ENCODE peak calls at places on chromosomes 5 and 9, in nine cellular contexts. One of them, this sample, is unnamed.
A peak's percentile ranks its signal among the peaks of the same experiment; 100 is the strongest.

GRCh38 chr9:138096192-138096845 is 218.7 kb downstream of the CACNA1B start:
- DNase-seq in naive B cell: no peak
- DNase-seq in AG20443: no peak
- DNase-seq in activated CD4-positive, alpha-beta T cell treated with anti-CD3 and anti-CD28 coated beads for 48 hours: no peak
- DNase-seq in psoas muscle: no peak
- DNase-seq in activated T-cell treated with anti-CD3 and anti-CD28 coated beads for 1 hour: no peak
- DNase-seq in heart left ventricle: peak; percentile 5
- DNase-seq in nucleus accumbens: no peak
- DNase-seq in right atrium auricular region: no peak
- DNase-seq in this sample: no peak

GRCh38 chr9:14768561-14769234 is 46.2 kb upstream of the CER1 start:
- DNase-seq in naive B cell: peak; percentile 24
- DNase-seq in psoas muscle: no peak
- DNase-seq in nucleus accumbens: no peak
- DNase-seq in AG20443: peak; percentile 57
- DNase-seq in right atrium auricular region: no peak
- DNase-seq in activated CD4-positive, alpha-beta T cell treated with anti-CD3 and anti-CD28 coated beads for 48 hours: no peak
- DNase-seq in heart left ventricle: no peak
- DNase-seq in activated T-cell treated with anti-CD3 and anti-CD28 coated beads for 1 hour: no peak
- DNase-seq in this sample: no peak

GRCh38 chr5:172776235-172776594 is 5.2 kb upstream of the DUSP1 start:
- DNase-seq in nucleus accumbens: no peak
- DNase-seq in heart left ventricle: no peak
- DNase-seq in activated CD4-positive, alpha-beta T cell treated with anti-CD3 and anti-CD28 coated beads for 48 hours: no peak
- DNase-seq in naive B cell: no peak
- DNase-seq in psoas muscle: no peak
- DNase-seq in right atrium auricular region: no peak
- DNase-seq in activated T-cell treated with anti-CD3 and anti-CD28 coated beads for 1 hour: no peak
- DNase-seq in AG20443: no peak
- DNase-seq in this sample: no peak

GRCh38 chr5:159049844-159050318 is 49.8 kb downstream of the EBF1 start:
- DNase-seq in right atrium auricular region: no peak
- DNase-seq in activated CD4-positive, alpha-beta T cell treated with anti-CD3 and anti-CD28 coated beads for 48 hours: no peak
- DNase-seq in psoas muscle: no peak
- DNase-seq in activated T-cell treated with anti-CD3 and anti-CD28 coated beads for 1 hour: no peak
- DNase-seq in naive B cell: peak; percentile 8
- DNase-seq in heart left ventricle: no peak
- DNase-seq in nucleus accumbens: no peak
- DNase-seq in AG20443: peak; percentile 21
- DNase-seq in this sample: no peak

GRCh38 chr5:1195439-1195838 is 6.0 kb upstream of the SLC6A19 start:
- DNase-seq in naive B cell: no peak
- DNase-seq in heart left ventricle: peak; percentile 7
- DNase-seq in AG20443: no peak
- DNase-seq in activated CD4-positive, alpha-beta T cell treated with anti-CD3 and anti-CD28 coated beads for 48 hours: no peak
- DNase-seq in psoas muscle: peak; percentile 6
- DNase-seq in activated T-cell treated with anti-CD3 and anti-CD28 coated beads for 1 hour: no peak
- DNase-seq in right atrium auricular region: no peak
- DNase-seq in nucleus accumbens: no peak
- DNase-seq in this sample: no peak

GRCh38 chr5:77239126-77239741 is 28.8 kb downstream of the PDE8B start:
- DNase-seq in activated T-cell treated with anti-CD3 and anti-CD28 coated beads for 1 hour: no peak
- DNase-seq in AG20443: no peak
- DNase-seq in nucleus accumbens: no peak
- DNase-seq in heart left ventricle: no peak
- DNase-seq in psoas muscle: no peak
- DNase-seq in activated CD4-positive, alpha-beta T cell treated with anti-CD3 and anti-CD28 coated beads for 48 hours: peak; percentile 21
- DNase-seq in naive B cell: no peak
- DNase-seq in right atrium auricular region: no peak
- DNase-seq in this sample: no peak

GRCh38 chr5:149831492-149831891 is 101.4 kb downstream of the PPARGC1B start:
- DNase-seq in psoas muscle: no peak
- DNase-seq in activated CD4-positive, alpha-beta T cell treated with anti-CD3 and anti-CD28 coated beads for 48 hours: peak; percentile 63
- DNase-seq in naive B cell: no peak
- DNase-seq in right atrium auricular region: no peak
- DNase-seq in nucleus accumbens: no peak
- DNase-seq in activated T-cell treated with anti-CD3 and anti-CD28 coated beads for 1 hour: no peak
- DNase-seq in AG20443: no peak
- DNase-seq in heart left ventricle: no peak
- DNase-seq in this sample: no peak

GRCh38 chr5:23208959-23209431 is 298.4 kb upstream of the PRDM9 start:
- DNase-seq in AG20443: peak; percentile 7
- DNase-seq in activated T-cell treated with anti-CD3 and anti-CD28 coated beads for 1 hour: no peak
- DNase-seq in activated CD4-positive, alpha-beta T cell treated with anti-CD3 and anti-CD28 coated beads for 48 hours: no peak
- DNase-seq in heart left ventricle: no peak
- DNase-seq in psoas muscle: no peak
- DNase-seq in right atrium auricular region: no peak
- DNase-seq in naive B cell: peak; percentile 11
- DNase-seq in nucleus accumbens: no peak
- DNase-seq in this sample: no peak

GRCh38 chr5:98906756-98907355 is 22.0 kb downstream of the CHD1 start:
- DNase-seq in activated T-cell treated with anti-CD3 and anti-CD28 coated beads for 1 hour: no peak
- DNase-seq in naive B cell: no peak
- DNase-seq in activated CD4-positive, alpha-beta T cell treated with anti-CD3 and anti-CD28 coated beads for 48 hours: no peak
- DNase-seq in nucleus accumbens: no peak
- DNase-seq in AG20443: no peak
- DNase-seq in right atrium auricular region: no peak
- DNase-seq in psoas muscle: no peak
- DNase-seq in heart left ventricle: no peak
- DNase-seq in this sample: no peak

GRCh38 chr9:95486318-95486717 is 30.5 kb downstream of the PTCH1 start:
- DNase-seq in naive B cell: no peak
- DNase-seq in nucleus accumbens: no peak
- DNase-seq in activated T-cell treated with anti-CD3 and anti-CD28 coated beads for 1 hour: no peak
- DNase-seq in right atrium auricular region: no peak
- DNase-seq in heart left ventricle: no peak
- DNase-seq in psoas muscle: no peak
- DNase-seq in activated CD4-positive, alpha-beta T cell treated with anti-CD3 and anti-CD28 coated beads for 48 hours: no peak
- DNase-seq in AG20443: no peak
- DNase-seq in this sample: no peak

GRCh38 chr9:96399335-96399633 is 15.8 kb upstream of the SLC35D2 start:
- DNase-seq in AG20443: no peak
- DNase-seq in heart left ventricle: no peak
- DNase-seq in psoas muscle: no peak
- DNase-seq in activated CD4-positive, alpha-beta T cell treated with anti-CD3 and anti-CD28 coated beads for 48 hours: no peak
- DNase-seq in naive B cell: no peak
- DNase-seq in nucleus accumbens: no peak
- DNase-seq in right atrium auricular region: no peak
- DNase-seq in activated T-cell treated with anti-CD3 and anti-CD28 coated beads for 1 hour: no peak
- DNase-seq in this sample: no peak

GRCh38 chr9:35649431-35650340 is 1.0 kb downstream of the SIT1 start:
- DNase-seq in heart left ventricle: no peak
- DNase-seq in activated T-cell treated with anti-CD3 and anti-CD28 coated beads for 1 hour: peak; percentile 45
- DNase-seq in naive B cell: peak; percentile 37
- DNase-seq in activated CD4-positive, alpha-beta T cell treated with anti-CD3 and anti-CD28 coated beads for 48 hours: peak; percentile 58
- DNase-seq in psoas muscle: peak; percentile 67
- DNase-seq in AG20443: no peak
- DNase-seq in nucleus accumbens: no peak
- DNase-seq in right atrium auricular region: no peak
- DNase-seq in this sample: no peak

GRCh38 chr5:61052870-61053269 is 107.9 kb downstream of the NDUFAF2 start:
- DNase-seq in right atrium auricular region: no peak
- DNase-seq in nucleus accumbens: no peak
- DNase-seq in activated CD4-positive, alpha-beta T cell treated with anti-CD3 and anti-CD28 coated beads for 48 hours: no peak
- DNase-seq in psoas muscle: no peak
- DNase-seq in heart left ventricle: no peak
- DNase-seq in naive B cell: no peak
- DNase-seq in activated T-cell treated with anti-CD3 and anti-CD28 coated beads for 1 hour: no peak
- DNase-seq in AG20443: peak; percentile 14
- DNase-seq in this sample: no peak

GRCh38 chr5:89269721-89270120 is 386.7 kb upstream of the MEF2C start:
- DNase-seq in naive B cell: no peak
- DNase-seq in activated T-cell treated with anti-CD3 and anti-CD28 coated beads for 1 hour: no peak
- DNase-seq in heart left ventricle: no peak
- DNase-seq in psoas muscle: no peak
- DNase-seq in right atrium auricular region: no peak
- DNase-seq in nucleus accumbens: no peak
- DNase-seq in AG20443: no peak
- DNase-seq in activated CD4-positive, alpha-beta T cell treated with anti-CD3 and anti-CD28 coated beads for 48 hours: no peak
- DNase-seq in this sample: no peak

GRCh38 chr9:37466037-37466709 is 923 bp upstream of the ZBTB5 start:
- DNase-seq in activated CD4-positive, alpha-beta T cell treated with anti-CD3 and anti-CD28 coated beads for 48 hours: peak; percentile 56
- DNase-seq in nucleus accumbens: peak; percentile 66
- DNase-seq in heart left ventricle: peak; percentile 70
- DNase-seq in psoas muscle: peak; percentile 64
- DNase-seq in right atrium auricular region: peak; percentile 90
- DNase-seq in naive B cell: no peak
- DNase-seq in activated T-cell treated with anti-CD3 and anti-CD28 coated beads for 1 hour: peak; percentile 7
- DNase-seq in AG20443: peak; percentile 75
- DNase-seq in this sample: peak; percentile 92

GRCh38 chr5:40308867-40309266 is 370.8 kb upstream of the PTGER4 start:
- DNase-seq in activated T-cell treated with anti-CD3 and anti-CD28 coated beads for 1 hour: no peak
- DNase-seq in activated CD4-positive, alpha-beta T cell treated with anti-CD3 and anti-CD28 coated beads for 48 hours: no peak
- DNase-seq in naive B cell: no peak
- DNase-seq in heart left ventricle: no peak
- DNase-seq in psoas muscle: no peak
- DNase-seq in right atrium auricular region: no peak
- DNase-seq in AG20443: no peak
- DNase-seq in nucleus accumbens: no peak
- DNase-seq in this sample: no peak

GRCh38 chr5:172106511-172107356 is 81.3 kb downstream of the STK10 start:
- DNase-seq in psoas muscle: peak; percentile 57
- DNase-seq in AG20443: peak; percentile 68
- DNase-seq in naive B cell: peak; percentile 55
- DNase-seq in activated T-cell treated with anti-CD3 and anti-CD28 coated beads for 1 hour: peak; percentile 67
- DNase-seq in nucleus accumbens: peak; percentile 61
- DNase-seq in heart left ventricle: no peak
- DNase-seq in activated CD4-positive, alpha-beta T cell treated with anti-CD3 and anti-CD28 coated beads for 48 hours: peak; percentile 73
- DNase-seq in right atrium auricular region: no peak
- DNase-seq in this sample: peak; percentile 76

GRCh38 chr9:8599937-8600336 is 800.4 kb upstream of the DMAC1 start:
- DNase-seq in psoas muscle: no peak
- DNase-seq in AG20443: no peak
- DNase-seq in heart left ventricle: no peak
- DNase-seq in activated T-cell treated with anti-CD3 and anti-CD28 coated beads for 1 hour: no peak
- DNase-seq in right atrium auricular region: no peak
- DNase-seq in naive B cell: no peak
- DNase-seq in activated CD4-positive, alpha-beta T cell treated with anti-CD3 and anti-CD28 coated beads for 48 hours: no peak
- DNase-seq in nucleus accumbens: no peak
- DNase-seq in this sample: no peak

GRCh38 chr9:136448655-136449054 is 9.0 kb upstream of the INPP5E start:
- DNase-seq in right atrium auricular region: no peak
- DNase-seq in heart left ventricle: no peak
- DNase-seq in AG20443: no peak
- DNase-seq in nucleus accumbens: no peak
- DNase-seq in activated CD4-positive, alpha-beta T cell treated with anti-CD3 and anti-CD28 coated beads for 48 hours: no peak
- DNase-seq in naive B cell: no peak
- DNase-seq in psoas muscle: no peak
- DNase-seq in activated T-cell treated with anti-CD3 and anti-CD28 coated beads for 1 hour: no peak
- DNase-seq in this sample: no peak

This sample was measured in ascending aorta.